ENCODE peak calls at places on chromosomes 12 and 14, in five cellular contexts. D, I, Q, V and F are unnamed samples.

GRCh38 chr14:39015360-39015961 is 87.6 kb downstream of the SEC23A start:
- DNase-seq in D (no peak), I (peak), Q (no peak), V (no peak), F (no peak)

GRCh38 chr12:67068773-67069450 is 200.2 kb upstream of the CAND1 start:
- DNase-seq in D (no peak), I (peak), Q (peak), V (peak), F (peak)

GRCh38 chr14:96038920-96039632 is at the start of gene C14orf132:
- DNase-seq in D (peak), I (peak), Q (peak), V (peak), F (peak)

GRCh38 chr12:80195143-80195726 is 95.9 kb downstream of the OTOGL start:
- DNase-seq in D (no peak), I (peak), Q (peak), V (no peak), F (no peak)

GRCh38 chr14:78005325-78005724 is 164.8 kb upstream of the NRXN3 start:
- DNase-seq in D (no peak), I (no peak), Q (no peak), V (no peak), F (no peak)

GRCh38 chr14:74240794-74241610 is 1.8 kb downstream of the VSX2 start:
- DNase-seq in D (no peak), I (peak), Q (no peak), V (no peak), F (no peak)

GRCh38 chr14:31420013-31420318 is 384 bp downstream of the HEATR5A start:
- DNase-seq in D (peak), I (no peak), Q (peak), V (peak), F (peak)

GRCh38 chr12:94198872-94199271 is 50.5 kb downstream of the PLXNC1 start:
- DNase-seq in D (no peak), I (no peak), Q (no peak), V (no peak), F (no peak)

GRCh38 chr12:96648941-96649340 is 159.6 kb downstream of the CFAP54 start:
- DNase-seq in D (no peak), I (no peak), Q (no peak), V (no peak), F (no peak)

GRCh38 chr12:60138526-60138925 is 542.7 kb downstream of the SLC16A7 start:
- DNase-seq in D (no peak), I (no peak), Q (no peak), V (no peak), F (no peak)

GRCh38 chr12:93682846-93683261 is 5.7 kb downstream of the CRADD start:
- DNase-seq in D (no peak), I (no peak), Q (peak), V (no peak), F (no peak)

GRCh38 chr12:113762155-113762848 is 203.8 kb downstream of the RBM19 start:
- DNase-seq in D (no peak), I (no peak), Q (no peak), V (no peak), F (no peak)

GRCh38 chr14:101821528-101821927 is 60.0 kb downstream of the PPP2R5C start:
- DNase-seq in D (no peak), I (no peak), Q (no peak), V (no peak), F (no peak)

GRCh38 chr12:67018105-67018504 is 251.1 kb upstream of the CAND1 start:
- DNase-seq in D (no peak), I (no peak), Q (no peak), V (no peak), F (no peak)

GRCh38 chr12:116582610-116583009 is 23.4 kb downstream of the MAP1LC3B2 start:
- DNase-seq in D (no peak), I (no peak), Q (no peak), V (no peak), F (no peak)

GRCh38 chr14:33773205-33774030 is 177.5 kb downstream of the EGLN3 start:
- DNase-seq in D (no peak), I (no peak), Q (no peak), V (no peak), F (no peak)

GRCh38 chr12:104519190-104519857 is 62.6 kb downstream of the CHST11 start:
- DNase-seq in D (no peak), I (peak), Q (no peak), V (no peak), F (no peak)

GRCh38 chr12:121795029-121795977 is 1.8 kb upstream of the RHOF start:
- DNase-seq in D (peak), I (peak), Q (peak), V (peak), F (peak)

GRCh38 chr12:123329799-123330198 is 34.8 kb downstream of the SBNO1 start:
- DNase-seq in D (no peak), I (no peak), Q (no peak), V (no peak), F (no peak)

GRCh38 chr14:95257521-95257920 is 62.2 kb downstream of the CLMN start:
- DNase-seq in D (no peak), I (no peak), Q (peak), V (no peak), F (no peak)

GRCh38 chr14:53412819-53413664 is 259.9 kb upstream of the DDHD1 start:
- DNase-seq in D (no peak), I (peak), Q (no peak), V (no peak), F (no peak)

GRCh38 chr12:15682826-15683225 is 106.4 kb downstream of the EPS8 start:
- DNase-seq in D (no peak), I (no peak), Q (no peak), V (no peak), F (no peak)

GRCh38 chr12:89968151-89968699 is 259.6 kb upstream of the ATP2B1 start:
- DNase-seq in D (no peak), I (no peak), Q (no peak), V (no peak), F (no peak)

GRCh38 chr12:28189774-28190320 is 409 bp upstream of the CCDC91 start:
- DNase-seq in D (no peak), I (no peak), Q (no peak), V (no peak), F (no peak)

GRCh38 chr14:48704639-48705038 is 881.5 kb downstream of the RPS29 start:
- DNase-seq in D (no peak), I (no peak), Q (no peak), V (no peak), F (no peak)

GRCh38 chr12:45989857-45990467 is 412 bp downstream of the SCAF11 start:
- DNase-seq in D (peak), I (peak), Q (peak), V (peak), F (peak)
- TF ChIP-seq POLR2A in D (peak), I (peak), Q (no peak), V (no peak), F (no peak)

GRCh38 chr12:124449623-124450375 is 117.6 kb downstream of the NCOR2 start:
- DNase-seq in D (no peak), I (no peak), Q (no peak), V (no peak), F (no peak)
- H3K27ac ChIP-seq in D (no peak), I (no peak), Q (no peak), V (no peak), F (no peak)

DNA sequence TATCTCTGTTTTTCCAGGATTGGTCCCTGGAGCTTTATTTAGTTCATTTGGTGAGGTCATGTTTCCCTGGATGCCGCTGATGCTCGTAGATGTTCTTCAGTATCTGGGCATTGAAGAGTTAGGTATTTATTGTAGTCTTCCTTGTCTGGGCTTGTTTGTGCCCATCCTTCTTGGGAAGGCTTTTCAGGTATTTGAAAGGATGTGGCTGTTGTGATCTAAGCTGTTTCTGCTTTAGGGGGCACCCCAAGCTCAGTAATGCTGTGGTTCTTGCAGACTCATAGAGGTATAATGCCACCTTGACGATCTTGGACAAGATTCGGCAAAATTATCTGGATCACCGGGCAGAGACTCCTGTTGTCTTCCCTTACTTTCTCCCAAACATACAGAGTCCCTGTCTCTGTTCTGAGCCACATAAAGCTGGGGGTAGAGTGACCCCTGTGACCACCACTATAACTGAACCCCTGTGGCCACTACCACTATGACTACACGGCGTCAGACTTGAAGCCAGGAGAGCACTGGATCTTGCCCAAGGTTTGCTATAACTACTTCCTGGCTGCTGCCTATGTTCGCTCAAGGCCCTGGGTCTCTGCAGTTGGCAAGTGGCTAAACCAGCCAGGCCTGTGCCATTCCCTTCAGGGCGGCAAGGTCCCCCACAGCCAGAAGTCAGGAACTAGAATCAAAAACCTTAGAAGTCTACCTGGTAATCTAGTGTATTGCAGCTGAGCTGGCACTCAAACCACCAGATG is 40.9 kb downstream of the FGD4 start:
- DNase-seq in D (no peak), I (no peak), Q (no peak), V (peak), F (no peak)
- TF ChIP-seq POLR2A in D (no peak), I (no peak), Q (no peak), V (no peak), F (no peak)

DNA sequence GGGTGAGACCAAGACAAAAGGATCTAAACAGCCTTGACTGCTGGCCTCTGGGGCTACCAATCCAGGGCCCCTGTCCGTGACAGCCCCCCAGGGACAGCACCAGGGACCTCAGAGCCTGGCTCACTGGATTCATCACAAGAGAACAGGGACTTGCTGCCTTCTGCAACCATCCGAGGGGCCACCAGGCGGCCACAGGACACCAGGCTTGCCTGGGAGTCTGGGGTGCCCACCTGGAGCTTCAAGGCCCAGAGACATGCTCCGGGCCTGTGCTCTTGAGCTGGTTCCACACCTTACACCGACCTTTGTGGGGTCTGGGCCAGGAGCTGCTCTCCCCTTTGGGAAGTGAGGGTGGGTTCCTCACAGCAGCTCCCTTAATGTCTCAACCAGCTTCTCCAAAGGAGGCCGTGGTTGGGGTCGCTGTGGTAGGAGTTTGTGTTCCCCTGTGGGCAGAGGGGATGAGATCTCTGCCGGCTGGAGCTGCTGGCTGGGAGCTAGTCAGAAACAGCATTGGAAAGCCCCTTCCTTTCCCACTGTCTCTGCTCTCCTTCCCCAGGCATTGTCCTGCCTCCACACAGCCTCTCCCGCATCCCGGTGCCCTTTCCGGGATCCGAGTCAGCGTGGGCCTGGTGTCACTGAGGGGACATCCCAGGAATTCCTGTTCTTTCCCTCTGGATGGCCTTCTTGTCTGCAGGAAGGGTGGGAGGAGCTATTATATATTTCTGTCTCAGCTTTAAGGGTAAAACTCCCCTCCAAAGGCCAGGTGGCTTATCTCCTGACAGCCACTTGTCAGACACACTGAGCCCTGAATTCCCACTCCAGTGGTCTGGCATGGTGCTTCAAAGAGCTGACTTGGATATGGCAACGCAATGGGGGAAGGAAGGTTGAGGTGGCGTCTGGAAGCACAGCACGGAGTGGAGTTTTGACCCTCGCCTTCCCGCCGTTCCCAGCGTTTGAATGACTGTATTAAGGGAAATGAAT is 5.1 kb upstream of the PAPLN start:
- DNase-seq in D (no peak), I (peak), Q (peak), V (no peak), F (no peak)
- H3K27ac ChIP-seq in D (no peak), I (peak), Q (peak), V (no peak), F (no peak)

GRCh38 chr12:111444314-111444705 is 38.6 kb downstream of the SH2B3 start:
- DNase-seq in D (no peak), I (no peak), Q (no peak), V (peak), F (no peak)

GRCh38 chr12:111443586-111443985 is 37.9 kb downstream of the SH2B3 start:
- DNase-seq in D (peak), I (no peak), Q (peak), V (peak), F (no peak)

GRCh38 chr12:111443086-111443485 is 37.4 kb downstream of the SH2B3 start:
- DNase-seq in D (peak), I (no peak), Q (peak), V (no peak), F (no peak)

GRCh38 chr12:111441107-111441928 is 35.6 kb downstream of the SH2B3 start:
- DNase-seq in D (peak), I (no peak), Q (no peak), V (no peak), F (peak)

DNA sequence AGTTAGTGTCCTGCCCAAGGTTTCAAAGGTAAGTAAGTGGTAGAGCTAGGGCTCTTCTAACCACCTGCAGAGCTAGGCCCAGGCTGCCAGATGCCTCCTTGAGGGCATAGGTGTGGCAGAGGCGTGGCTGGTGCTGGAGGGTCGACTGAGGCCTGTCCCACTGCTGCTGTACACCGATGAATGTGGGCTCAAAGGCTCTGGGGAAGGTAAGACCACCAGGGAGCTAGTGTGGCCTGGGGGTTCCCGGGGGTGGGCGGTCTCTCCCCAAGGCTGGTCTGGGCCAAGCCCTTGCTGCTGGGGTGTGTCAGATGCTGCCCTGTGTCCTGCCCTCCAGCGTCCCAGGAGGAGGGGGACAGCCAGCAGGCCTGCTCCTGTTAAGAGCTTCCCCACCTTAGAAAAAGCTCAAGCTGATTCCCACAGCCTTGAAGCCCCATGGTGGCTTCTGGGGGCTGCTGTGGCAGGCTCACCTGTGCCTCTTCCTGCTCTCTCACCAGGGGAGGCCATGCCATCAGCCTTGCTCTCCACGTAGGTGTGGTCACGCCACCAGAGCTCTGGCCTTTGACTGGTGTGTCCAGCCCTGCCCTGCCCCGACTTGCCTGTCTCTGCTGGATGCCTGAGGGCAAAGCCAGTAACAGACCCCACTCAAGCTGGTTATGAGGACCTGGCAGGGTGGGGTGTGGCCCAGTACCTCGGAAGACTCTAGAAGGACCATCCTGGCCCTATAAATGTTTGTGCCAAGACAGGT is 36.8 kb downstream of the SH2B3 start:
- DNase-seq in D (peak), I (no peak), Q (peak), V (no peak), F (peak)
- TF ChIP-seq POLR2A in D (no peak), I (no peak), Q (no peak), V (no peak), F (no peak)

DNA sequence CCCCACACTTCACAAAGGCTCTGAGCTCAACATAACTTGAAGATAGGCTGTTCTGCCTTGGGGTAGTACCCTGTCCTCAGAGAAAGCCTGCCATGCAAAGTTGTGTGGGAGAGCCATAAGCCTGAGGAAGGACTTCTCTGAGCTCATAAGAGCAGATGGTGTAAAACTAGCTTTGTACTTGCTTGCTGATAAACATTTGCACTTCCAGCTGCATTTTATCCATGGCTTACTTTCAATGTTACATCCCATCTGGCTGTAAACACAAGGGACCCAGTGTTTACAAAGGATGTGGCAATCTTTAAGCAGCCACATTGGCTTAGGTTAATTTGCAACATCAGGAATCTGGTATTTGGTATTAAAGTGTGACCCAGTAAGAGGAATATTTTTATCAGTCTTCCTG is 258.1 kb downstream of the IPO8 start:
- DNase-seq in D (no peak), I (no peak), Q (no peak), V (no peak), F (no peak)
- H3K27ac ChIP-seq in D (no peak), I (no peak), Q (no peak), V (peak), F (peak)

DNA sequence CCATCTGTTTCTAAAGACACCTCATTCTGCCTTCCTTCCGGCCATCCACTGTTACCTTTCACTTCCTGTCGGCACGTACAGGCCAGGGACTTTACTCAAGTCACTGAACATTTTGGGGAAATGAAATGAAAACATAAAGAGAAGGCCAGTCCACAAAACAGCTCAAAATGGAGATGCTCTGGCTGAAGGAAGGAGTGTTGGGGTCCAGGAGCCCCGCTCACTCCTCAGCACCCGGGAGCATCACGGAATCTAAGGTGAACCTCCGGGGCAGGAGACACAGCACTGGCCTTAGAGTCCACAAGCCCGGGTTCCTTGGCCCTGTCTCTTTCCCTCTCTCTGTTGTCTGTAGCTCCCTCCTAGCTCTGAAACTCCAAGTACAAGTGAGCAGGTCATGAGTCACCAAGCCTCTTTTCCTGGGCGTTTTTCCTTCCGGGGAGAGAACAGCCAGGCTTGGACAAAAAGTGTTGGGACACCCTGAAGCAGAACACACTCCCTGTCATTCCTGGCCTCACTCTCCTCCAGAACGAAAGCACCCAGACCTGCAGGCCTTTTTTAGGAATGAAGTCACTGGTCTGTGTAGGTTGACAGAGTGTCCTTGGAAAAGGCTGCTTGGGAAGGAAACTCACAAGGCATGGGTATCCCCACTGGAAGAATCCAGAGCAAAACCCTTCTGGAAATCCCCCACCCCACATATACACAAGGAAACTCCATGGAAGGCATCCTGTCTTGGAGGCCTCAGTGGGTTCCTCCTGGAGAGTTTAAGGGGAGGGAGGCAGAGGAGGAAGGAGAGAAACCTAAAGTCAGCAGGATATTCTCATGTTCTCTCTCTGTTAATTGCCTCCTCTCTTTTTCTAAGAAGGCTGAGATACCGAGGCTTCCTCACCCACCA is 245.3 kb downstream of the ZFP36L1 start:
- DNase-seq in D (peak), I (no peak), Q (peak), V (peak), F (no peak)
- TF ChIP-seq POLR2A in D (peak), I (no peak), Q (no peak), V (no peak), F (no peak)

GRCh38 chr12:53044052-53044581 is 5.7 kb upstream of the TNS2 start:
- DNase-seq in D (no peak), I (no peak), Q (peak), V (no peak), F (no peak)

GRCh38 chr12:53046655-53047220 is 3.1 kb upstream of the TNS2 start:
- DNase-seq in D (peak), I (peak), Q (peak), V (peak), F (no peak)

GRCh38 chr12:53047221-53048032 is 2.4 kb upstream of the TNS2 start:
- DNase-seq in D (peak), I (peak), Q (peak), V (peak), F (peak)

GRCh38 chr12:53044896-53045571 is 4.8 kb upstream of the TNS2 start:
- DNase-seq in D (no peak), I (no peak), Q (peak), V (no peak), F (no peak)

DNA sequence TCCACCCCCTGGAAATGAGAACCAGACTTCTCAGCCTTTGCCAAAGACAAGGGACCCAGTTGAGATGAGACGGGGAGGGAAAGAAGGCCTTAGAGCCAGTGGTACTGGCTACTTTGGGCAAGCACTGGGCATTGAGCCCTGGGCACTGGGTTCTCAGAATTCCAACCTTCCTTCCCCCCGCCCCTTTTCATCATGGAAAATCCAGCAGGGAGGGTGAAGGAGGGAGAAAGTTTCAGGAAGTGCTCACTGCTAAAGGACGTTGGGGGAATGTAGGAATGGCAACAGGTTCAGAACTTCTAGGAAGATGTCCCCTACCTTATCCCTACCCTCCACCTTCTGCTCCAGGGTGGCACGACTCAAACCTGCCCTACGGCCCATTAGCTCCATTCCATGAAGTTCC is 4.2 kb upstream of the TNS2 start:
- DNase-seq in D (no peak), I (no peak), Q (peak), V (no peak), F (no peak)
- H3K27ac ChIP-seq in D (peak), I (no peak), Q (peak), V (peak), F (peak)